ENCODE peak calls at places on chromosomes 7 and 10, in four cellular contexts. K is K562, D is A549, O is WTC11. R is an unnamed sample.

GRCh38 chr10:73819513-73820093 is 8.2 kb upstream of the NDST2 start:
- DNase-seq in O (peak), D (no peak), K (peak), R (no peak)

GRCh38 chr10:86202226-86202625 is 164.4 kb downstream of the GRID1 start:
- DNase-seq in K (no peak), D (no peak), O (no peak), R (no peak)

GRCh38 chr7:29851487-29851886 is 45.2 kb downstream of the WIPF3 start:
- DNase-seq in O (no peak), K (no peak), D (no peak), R (no peak)

GRCh38 chr10:22183771-22184466 is 33.9 kb downstream of the EBLN1 start:
- DNase-seq in O (no peak), D (no peak), K (no peak), R (no peak)

GRCh38 chr7:25786958-25787730 is 364.9 kb upstream of the NFE2L3 start:
- DNase-seq in O (no peak), K (no peak), D (no peak), R (no peak)

GRCh38 chr7:19560111-19560883 is 148.5 kb downstream of the POLR1F start:
- DNase-seq in K (no peak), O (no peak), D (no peak), R (no peak)

GRCh38 chr10:58764087-58764747 is 251.5 kb downstream of the BICC1 start:
- DNase-seq in K (no peak), O (no peak), D (no peak), R (no peak)

GRCh38 chr10:84294766-84295447 is 33.5 kb upstream of the CCSER2 start:
- DNase-seq in D (no peak), O (no peak), K (no peak), R (no peak)

GRCh38 chr7:4178416-4178815 is 503.7 kb upstream of the FOXK1 start:
- DNase-seq in D (no peak), O (no peak), K (no peak), R (no peak)
- TF ChIP-seq USF2 in D (no peak), O (no peak), K (no peak), R (no peak)

GRCh38 chr10:9951481-9952257 is 1066.0 kb upstream of the CELF2 start:
- DNase-seq in K (no peak), D (no peak), O (no peak), R (no peak)

DNA sequence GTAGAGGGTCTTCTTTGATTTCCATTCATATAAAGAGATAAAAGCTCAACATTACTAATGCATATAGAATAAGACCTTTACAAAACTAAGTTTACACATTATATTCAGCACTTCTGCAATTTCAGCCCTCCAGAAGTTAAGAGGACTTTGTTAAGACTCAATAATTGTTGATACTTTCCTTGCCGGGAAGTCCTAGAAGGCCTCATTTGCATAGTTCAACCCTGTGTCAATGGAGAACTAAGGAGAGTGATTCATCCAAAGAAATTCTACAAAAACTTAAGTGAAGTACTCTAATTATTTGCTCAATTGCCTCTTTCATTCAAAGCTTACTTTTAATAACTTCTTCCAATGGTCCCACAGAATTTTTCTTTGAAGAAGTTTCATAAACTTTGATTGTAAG is 1060.3 kb upstream of the CELF2 start:
- DNase-seq in D (no peak), K (no peak), O (no peak), R (no peak)
- TF ChIP-seq HMGXB4 in D (no peak), K (no peak), O (no peak), R (no peak)

GRCh38 chr7:107405559-107405958 is 64.3 kb upstream of the GPR22 start:
- DNase-seq in K (no peak), D (no peak), O (no peak), R (no peak)

GRCh38 chr7:107408349-107408748 is 61.5 kb upstream of the GPR22 start:
- DNase-seq in O (no peak), D (no peak), K (no peak), R (no peak)

GRCh38 chr7:107404740-107405537 is 64.9 kb upstream of the GPR22 start:
- DNase-seq in K (no peak), D (no peak), O (no peak), R (no peak)
- TF ChIP-seq USF2 in K (no peak), D (no peak), O (no peak), R (no peak)

GRCh38 chr10:100886099-100886498 is 26.7 kb upstream of the SLF2 start:
- DNase-seq in D (no peak), O (no peak), K (no peak), R (no peak)
- TF ChIP-seq HMGXB4 in D (no peak), O (no peak), K (no peak), R (no peak)

DNA sequence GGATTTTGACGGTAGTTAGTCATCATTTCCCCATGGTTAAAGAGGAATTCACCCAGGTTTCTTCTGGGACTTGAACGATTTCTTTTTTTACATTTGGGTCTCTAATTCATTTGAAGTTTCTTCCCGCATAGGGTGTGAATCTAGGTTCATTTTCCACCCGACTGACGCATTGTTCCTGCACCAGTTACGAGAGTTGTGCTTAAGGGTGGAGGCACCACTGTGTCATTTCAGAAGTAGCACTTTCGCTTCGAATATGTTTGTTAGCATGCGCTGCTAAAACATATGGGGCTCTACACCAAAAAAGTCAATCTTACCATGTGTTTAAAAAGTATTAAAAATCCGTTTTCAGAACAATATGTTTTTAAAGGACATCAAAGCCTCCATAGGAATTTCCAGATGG is 140.3 kb downstream of the VIPR2 start:
- DNase-seq in O (no peak), K (no peak), D (no peak), R (no peak)
- TF ChIP-seq USF2 in O (no peak), K (no peak), D (no peak), R (no peak)

GRCh38 chr7:133330085-133330484 is 77.2 kb downstream of the EXOC4 start:
- DNase-seq in O (peak), D (no peak), K (no peak), R (peak)
- TF ChIP-seq HMGXB4 in O (no peak), D (no peak), K (no peak), R (no peak)

DNA sequence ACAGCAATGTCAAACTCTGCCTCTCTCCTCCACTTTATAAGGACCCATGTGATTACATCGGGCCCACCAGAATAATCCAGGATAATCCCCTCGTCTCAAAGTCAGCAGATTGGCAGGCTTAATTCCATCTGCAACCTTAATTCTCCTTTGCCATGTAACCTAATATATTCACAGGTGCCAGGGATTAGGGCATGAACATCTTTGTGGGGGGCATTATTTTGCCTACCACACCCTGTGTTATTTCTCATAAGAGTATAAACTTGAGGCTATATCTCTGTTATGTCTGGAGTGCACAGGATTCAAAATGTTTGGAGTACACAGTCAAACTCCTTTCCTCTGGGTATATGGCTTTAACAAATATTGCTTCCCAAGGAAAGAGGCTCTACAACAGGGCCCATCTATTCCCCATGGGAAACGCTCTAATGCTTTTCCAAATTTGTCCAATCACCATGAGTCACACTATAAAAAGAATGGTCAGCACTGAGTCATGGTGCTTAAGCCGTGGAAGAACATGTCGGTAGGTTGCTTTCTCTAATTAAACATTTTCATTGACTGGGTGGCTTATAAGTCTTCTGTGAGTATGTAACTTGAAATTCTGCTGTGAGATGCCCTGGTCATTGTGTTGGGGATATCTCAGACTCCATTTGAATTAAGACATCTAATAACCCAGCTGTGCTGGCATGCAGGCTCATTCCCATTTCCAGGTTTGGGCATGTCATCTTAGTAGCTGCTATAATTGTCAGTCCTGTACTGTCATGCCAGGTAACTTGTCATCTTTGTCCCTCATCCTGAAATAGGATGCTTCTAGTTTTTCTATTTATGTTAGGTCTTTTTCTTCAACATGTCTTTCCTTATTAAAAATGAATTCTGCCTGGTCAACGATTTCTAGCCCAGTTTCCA is 11.5 kb upstream of the AKR1B10 start:
- DNase-seq in K (no peak), O (no peak), D (peak), R (no peak)
- TF ChIP-seq USF2 in K (no peak), O (no peak), D (no peak), R (no peak)